ENCODE peak calls at places on chromosomes 2 and 18, in ten cellular contexts. One of them, this sample, is unnamed.
A peak's percentile ranks its signal among the peaks of the same experiment; 100 is the strongest.

GRCh38 chr18:21826196-21826595 is 85.6 kb downstream of the MIB1 start:
- DNase-seq in breast epithelium: no peak
- DNase-seq in left lung: no peak
- DNase-seq in foreskin keratinocyte: peak; percentile 68
- DNase-seq in psoas muscle: no peak
- DNase-seq in suprapubic skin: no peak
- DNase-seq in mucosa of descending colon: no peak
- DNase-seq in kidney epithelial cell: no peak
- DNase-seq in Peyer's patch: no peak
- DNase-seq in cardiac fibroblast: peak; percentile 80
- DNase-seq in this sample: no peak

GRCh38 chr2:62101886-62102285 is 94.0 kb upstream of the B3GNT2 start:
- DNase-seq in cardiac fibroblast: no peak
- DNase-seq in suprapubic skin: no peak
- DNase-seq in kidney epithelial cell: no peak
- DNase-seq in Peyer's patch: no peak
- DNase-seq in foreskin keratinocyte: no peak
- DNase-seq in mucosa of descending colon: no peak
- DNase-seq in left lung: no peak
- DNase-seq in breast epithelium: no peak
- DNase-seq in psoas muscle: no peak
- DNase-seq in this sample: no peak

GRCh38 chr2:159895258-159896209 is 97.5 kb upstream of the CD302 start:
- DNase-seq in psoas muscle: no peak
- DNase-seq in foreskin keratinocyte: no peak
- DNase-seq in suprapubic skin: no peak
- DNase-seq in kidney epithelial cell: no peak
- DNase-seq in mucosa of descending colon: no peak
- DNase-seq in cardiac fibroblast: peak; percentile 9
- DNase-seq in left lung: no peak
- DNase-seq in breast epithelium: no peak
- DNase-seq in Peyer's patch: no peak
- DNase-seq in this sample: no peak

GRCh38 chr2:36597532-36598377 is at the start of gene FEZ2:
- DNase-seq in psoas muscle: peak; percentile 81
- DNase-seq in cardiac fibroblast: peak; percentile 76
- DNase-seq in Peyer's patch: peak; percentile 86
- DNase-seq in kidney epithelial cell: peak; percentile 23
- DNase-seq in suprapubic skin: peak; percentile 85
- DNase-seq in foreskin keratinocyte: peak; percentile 37
- DNase-seq in left lung: peak; percentile 85
- DNase-seq in breast epithelium: peak; percentile 62
- DNase-seq in mucosa of descending colon: peak; percentile 88
- DNase-seq in this sample: peak; percentile 55

GRCh38 chr2:14082640-14083039 is 549.9 kb upstream of the LRATD1 start:
- DNase-seq in breast epithelium: no peak
- DNase-seq in foreskin keratinocyte: no peak
- DNase-seq in kidney epithelial cell: no peak
- DNase-seq in mucosa of descending colon: no peak
- DNase-seq in psoas muscle: no peak
- DNase-seq in suprapubic skin: no peak
- DNase-seq in Peyer's patch: no peak
- DNase-seq in cardiac fibroblast: no peak
- DNase-seq in left lung: peak; percentile 28
- DNase-seq in this sample: no peak

GRCh38 chr2:133787207-133787606 is 218.9 kb upstream of the NCKAP5 start:
- DNase-seq in breast epithelium: no peak
- DNase-seq in suprapubic skin: no peak
- DNase-seq in mucosa of descending colon: no peak
- DNase-seq in left lung: no peak
- DNase-seq in foreskin keratinocyte: no peak
- DNase-seq in Peyer's patch: no peak
- DNase-seq in cardiac fibroblast: peak; percentile 86
- DNase-seq in psoas muscle: no peak
- DNase-seq in kidney epithelial cell: no peak
- DNase-seq in this sample: no peak

GRCh38 chr2:86301711-86302202 is 35.7 kb downstream of the REEP1 start:
- DNase-seq in cardiac fibroblast: peak; percentile 65
- DNase-seq in left lung: no peak
- DNase-seq in foreskin keratinocyte: no peak
- DNase-seq in breast epithelium: no peak
- DNase-seq in psoas muscle: no peak
- DNase-seq in suprapubic skin: peak; percentile 55
- DNase-seq in mucosa of descending colon: no peak
- DNase-seq in Peyer's patch: peak; percentile 58
- DNase-seq in kidney epithelial cell: no peak
- DNase-seq in this sample: no peak

GRCh38 chr2:122528061-122528460 is 772.6 kb downstream of the TSN start:
- DNase-seq in foreskin keratinocyte: no peak
- DNase-seq in cardiac fibroblast: peak; percentile 65
- DNase-seq in breast epithelium: no peak
- DNase-seq in mucosa of descending colon: no peak
- DNase-seq in kidney epithelial cell: no peak
- DNase-seq in psoas muscle: no peak
- DNase-seq in suprapubic skin: no peak
- DNase-seq in left lung: no peak
- DNase-seq in Peyer's patch: no peak
- DNase-seq in this sample: no peak

GRCh38 chr2:239864247-239865058 is 160.7 kb downstream of the NDUFA10 start:
- DNase-seq in psoas muscle: no peak
- DNase-seq in Peyer's patch: no peak
- DNase-seq in suprapubic skin: no peak
- DNase-seq in cardiac fibroblast: no peak
- DNase-seq in mucosa of descending colon: no peak
- DNase-seq in left lung: no peak
- DNase-seq in breast epithelium: no peak
- DNase-seq in foreskin keratinocyte: no peak
- DNase-seq in kidney epithelial cell: no peak
- DNase-seq in this sample: no peak

GRCh38 chr2:19029655-19030054 is 328.8 kb downstream of the OSR1 start:
- DNase-seq in breast epithelium: no peak
- DNase-seq in foreskin keratinocyte: no peak
- DNase-seq in suprapubic skin: no peak
- DNase-seq in left lung: no peak
- DNase-seq in mucosa of descending colon: no peak
- DNase-seq in kidney epithelial cell: no peak
- DNase-seq in psoas muscle: no peak
- DNase-seq in cardiac fibroblast: peak; percentile 33
- DNase-seq in Peyer's patch: no peak
- DNase-seq in this sample: no peak

GRCh38 chr2:190444954-190445353 is 36.8 kb downstream of the MFSD6 start:
- DNase-seq in left lung: no peak
- DNase-seq in cardiac fibroblast: no peak
- DNase-seq in suprapubic skin: no peak
- DNase-seq in psoas muscle: no peak
- DNase-seq in breast epithelium: no peak
- DNase-seq in foreskin keratinocyte: no peak
- DNase-seq in Peyer's patch: no peak
- DNase-seq in kidney epithelial cell: no peak
- DNase-seq in mucosa of descending colon: no peak
- DNase-seq in this sample: no peak

GRCh38 chr2:153373510-153374279 is 104.9 kb downstream of the RPRM start:
- DNase-seq in mucosa of descending colon: no peak
- DNase-seq in left lung: no peak
- DNase-seq in Peyer's patch: no peak
- DNase-seq in cardiac fibroblast: no peak
- DNase-seq in foreskin keratinocyte: no peak
- DNase-seq in breast epithelium: no peak
- DNase-seq in psoas muscle: no peak
- DNase-seq in suprapubic skin: no peak
- DNase-seq in kidney epithelial cell: no peak
- DNase-seq in this sample: no peak

GRCh38 chr2:22958281-22958680 is 426.7 kb upstream of the KLHL29 start:
- DNase-seq in Peyer's patch: no peak
- DNase-seq in kidney epithelial cell: no peak
- DNase-seq in breast epithelium: no peak
- DNase-seq in left lung: no peak
- DNase-seq in psoas muscle: no peak
- DNase-seq in cardiac fibroblast: no peak
- DNase-seq in suprapubic skin: no peak
- DNase-seq in mucosa of descending colon: no peak
- DNase-seq in foreskin keratinocyte: no peak
- DNase-seq in this sample: no peak

GRCh38 chr2:8477511-8478132 is 204.2 kb upstream of the ID2 start:
- DNase-seq in breast epithelium: peak; percentile 38
- DNase-seq in mucosa of descending colon: no peak
- DNase-seq in kidney epithelial cell: peak; percentile 70
- DNase-seq in suprapubic skin: peak; percentile 69
- DNase-seq in left lung: no peak
- DNase-seq in psoas muscle: no peak
- DNase-seq in Peyer's patch: no peak
- DNase-seq in foreskin keratinocyte: no peak
- DNase-seq in cardiac fibroblast: no peak
- DNase-seq in this sample: no peak

GRCh38 chr2:177763532-177764265 is 308.9 kb downstream of the PDE11A start:
- DNase-seq in psoas muscle: peak; percentile 68
- DNase-seq in suprapubic skin: peak; percentile 85
- DNase-seq in left lung: peak; percentile 70
- DNase-seq in breast epithelium: peak; percentile 65
- DNase-seq in kidney epithelial cell: no peak
- DNase-seq in foreskin keratinocyte: no peak
- DNase-seq in cardiac fibroblast: peak; percentile 73
- DNase-seq in Peyer's patch: peak; percentile 70
- DNase-seq in mucosa of descending colon: peak; percentile 60
- DNase-seq in this sample: peak; percentile 72

GRCh38 chr18:58258707-58259342 is 214.8 kb downstream of the NEDD4L start:
- DNase-seq in psoas muscle: no peak
- DNase-seq in kidney epithelial cell: no peak
- DNase-seq in foreskin keratinocyte: no peak
- DNase-seq in left lung: no peak
- DNase-seq in suprapubic skin: no peak
- DNase-seq in breast epithelium: no peak
- DNase-seq in Peyer's patch: no peak
- DNase-seq in mucosa of descending colon: no peak
- DNase-seq in cardiac fibroblast: no peak
- DNase-seq in this sample: no peak

GRCh38 chr2:127631997-127632581 is 13.9 kb upstream of the GPR17 start:
- DNase-seq in mucosa of descending colon: peak; percentile 44
- DNase-seq in Peyer's patch: no peak
- DNase-seq in breast epithelium: no peak
- DNase-seq in psoas muscle: peak; percentile 13
- DNase-seq in left lung: no peak
- DNase-seq in suprapubic skin: no peak
- DNase-seq in foreskin keratinocyte: no peak
- DNase-seq in kidney epithelial cell: no peak
- DNase-seq in cardiac fibroblast: no peak
- DNase-seq in this sample: no peak
- TF ChIP-seq CTCF in mucosa of descending colon: no peak
- TF ChIP-seq CTCF in Peyer's patch: no peak
- TF ChIP-seq CTCF in breast epithelium: no peak
- TF ChIP-seq CTCF in psoas muscle: no peak
- TF ChIP-seq CTCF in left lung: no peak
- TF ChIP-seq CTCF in suprapubic skin: no peak
- TF ChIP-seq CTCF in foreskin keratinocyte: no peak
- TF ChIP-seq CTCF in kidney epithelial cell: no peak
- TF ChIP-seq CTCF in cardiac fibroblast: no peak
- TF ChIP-seq CTCF in this sample: no peak

DNA sequence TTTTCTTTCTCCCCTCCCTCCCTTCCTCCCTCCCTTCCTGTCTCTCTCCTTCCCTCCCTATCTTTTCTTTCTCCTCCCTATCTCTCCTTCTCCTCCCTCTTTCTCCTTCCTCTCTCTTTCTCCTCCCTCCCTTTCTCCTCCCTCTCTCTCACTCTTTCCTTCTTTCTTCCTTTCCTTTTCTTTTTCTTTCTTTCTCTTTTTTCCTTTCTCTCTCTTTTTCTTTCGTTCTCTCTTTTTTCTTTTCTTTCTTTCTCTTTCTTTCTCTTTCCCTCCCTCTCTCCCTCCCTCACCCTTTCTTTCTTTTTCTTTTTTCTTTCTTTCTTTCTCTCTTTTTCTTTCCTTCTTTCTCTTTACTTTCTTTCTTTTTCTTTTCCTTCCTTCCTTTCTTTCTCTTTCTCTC is 169.7 kb upstream of the LINC00305 start:
- DNase-seq in suprapubic skin: no peak
- DNase-seq in breast epithelium: no peak
- DNase-seq in mucosa of descending colon: no peak
- DNase-seq in psoas muscle: no peak
- DNase-seq in foreskin keratinocyte: no peak
- DNase-seq in Peyer's patch: no peak
- DNase-seq in cardiac fibroblast: no peak
- DNase-seq in kidney epithelial cell: no peak
- DNase-seq in left lung: no peak
- DNase-seq in this sample: no peak
- TF ChIP-seq CTCF in suprapubic skin: no peak
- TF ChIP-seq CTCF in breast epithelium: no peak
- TF ChIP-seq CTCF in mucosa of descending colon: no peak
- TF ChIP-seq CTCF in psoas muscle: no peak
- TF ChIP-seq CTCF in foreskin keratinocyte: no peak
- TF ChIP-seq CTCF in Peyer's patch: no peak
- TF ChIP-seq CTCF in cardiac fibroblast: no peak
- TF ChIP-seq CTCF in kidney epithelial cell: no peak
- TF ChIP-seq CTCF in left lung: no peak
- TF ChIP-seq CTCF in this sample: peak; percentile 11

DNA sequence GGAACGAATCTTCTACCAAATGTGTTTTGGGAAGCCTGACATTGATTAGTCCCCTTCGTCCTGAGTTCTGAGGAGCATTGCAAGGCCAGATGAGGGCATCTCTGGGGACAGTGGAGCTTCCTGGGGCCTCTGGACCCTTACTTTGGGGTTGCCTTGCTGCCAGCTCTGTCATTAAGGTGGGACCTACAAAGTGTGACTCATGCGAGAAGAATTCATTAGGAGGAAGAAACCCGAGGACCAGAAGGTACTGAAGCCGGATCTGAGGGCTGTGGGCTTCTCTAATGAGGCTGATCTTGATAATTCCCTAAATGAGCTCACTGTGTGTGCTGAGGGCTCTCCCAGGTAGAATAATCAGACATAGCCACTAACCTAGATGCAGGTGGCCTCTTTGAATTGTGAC is 700 bp upstream of the SCYGR2 start:
- DNase-seq in mucosa of descending colon: no peak
- DNase-seq in breast epithelium: no peak
- DNase-seq in left lung: no peak
- DNase-seq in cardiac fibroblast: peak; percentile 22
- DNase-seq in psoas muscle: no peak
- DNase-seq in kidney epithelial cell: peak; percentile 7
- DNase-seq in foreskin keratinocyte: peak; percentile 13
- DNase-seq in suprapubic skin: no peak
- DNase-seq in Peyer's patch: no peak
- DNase-seq in this sample: no peak
- TF ChIP-seq CTCF in mucosa of descending colon: no peak
- TF ChIP-seq CTCF in breast epithelium: no peak
- TF ChIP-seq CTCF in left lung: no peak
- TF ChIP-seq CTCF in cardiac fibroblast: no peak
- TF ChIP-seq CTCF in psoas muscle: no peak
- TF ChIP-seq CTCF in kidney epithelial cell: no peak
- TF ChIP-seq CTCF in foreskin keratinocyte: no peak
- TF ChIP-seq CTCF in suprapubic skin: no peak
- TF ChIP-seq CTCF in Peyer's patch: no peak
- TF ChIP-seq CTCF in this sample: no peak

DNA sequence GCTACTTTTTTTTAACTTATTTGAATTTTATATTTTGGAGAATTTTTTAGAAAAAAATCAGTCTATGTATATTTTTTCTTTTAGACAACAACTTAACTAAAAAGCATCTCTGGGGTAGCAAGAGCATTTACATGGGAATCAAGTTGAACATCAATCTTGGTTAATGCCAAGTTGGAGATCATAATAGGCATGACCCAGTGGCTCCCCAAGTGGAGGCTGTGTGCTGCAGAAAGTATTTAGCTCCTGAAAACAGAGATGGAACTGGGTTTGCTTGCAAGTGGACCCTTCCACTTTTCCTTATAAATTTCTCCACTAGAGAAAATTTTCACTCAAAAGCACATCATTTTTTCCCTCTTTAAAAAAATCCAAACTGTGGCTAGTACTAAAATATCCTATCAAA is 23.9 kb upstream of the CAVIN2 start:
- DNase-seq in breast epithelium: no peak
- DNase-seq in left lung: no peak
- DNase-seq in suprapubic skin: no peak
- DNase-seq in psoas muscle: no peak
- DNase-seq in foreskin keratinocyte: no peak
- DNase-seq in kidney epithelial cell: no peak
- DNase-seq in cardiac fibroblast: no peak
- DNase-seq in Peyer's patch: no peak
- DNase-seq in mucosa of descending colon: no peak
- DNase-seq in this sample: no peak
- TF ChIP-seq CTCF in breast epithelium: no peak
- TF ChIP-seq CTCF in left lung: peak; percentile 9
- TF ChIP-seq CTCF in suprapubic skin: no peak
- TF ChIP-seq CTCF in psoas muscle: no peak
- TF ChIP-seq CTCF in foreskin keratinocyte: peak; percentile 42
- TF ChIP-seq CTCF in kidney epithelial cell: no peak
- TF ChIP-seq CTCF in cardiac fibroblast: peak; percentile 30
- TF ChIP-seq CTCF in Peyer's patch: no peak
- TF ChIP-seq CTCF in mucosa of descending colon: no peak
- TF ChIP-seq CTCF in this sample: no peak